ENCODE peak calls at places on chromosomes 2 and 18, in six cellular contexts. L, M, H, O, E and I are unnamed samples.

GRCh38 chr2:115160523-115161521 is 718.4 kb downstream of the DPP10 start:
- DNase-seq in L (no peak), M (no peak), H (no peak), O (peak; percentile 76), E (no peak), I (peak; percentile 57)

GRCh38 chr2:201758229-201758628 is 22.5 kb downstream of the ALS2 start:
- DNase-seq in L (no peak), M (no peak), H (no peak), O (no peak), E (no peak), I (no peak)

GRCh38 chr2:130874512-130874911 is 37.8 kb downstream of the ARHGEF4 start:
- DNase-seq in L (no peak), M (no peak), H (no peak), O (peak; percentile 3), E (no peak), I (no peak)

GRCh38 chr2:58553937-58554336 is 312.8 kb upstream of the FANCL start:
- DNase-seq in L (no peak), M (no peak), H (no peak), O (no peak), E (no peak), I (no peak)

GRCh38 chr2:109260886-109261700 is 132.1 kb downstream of the SH3RF3 start:
- DNase-seq in L (no peak), M (peak; percentile 47), H (no peak), O (peak; percentile 52), E (no peak), I (no peak)

GRCh38 chr2:189203177-189203799 is 23.7 kb upstream of the COL5A2 start:
- DNase-seq in L (no peak), M (no peak), H (no peak), O (no peak), E (no peak), I (no peak)

GRCh38 chr18:21241224-21242131 is 554 bp upstream of the GREB1L start:
- DNase-seq in L (peak; percentile 2), M (no peak), H (no peak), O (no peak), E (no peak), I (peak; percentile 49)

GRCh38 chr2:126504953-126505352 is 151.0 kb upstream of the GYPC start:
- DNase-seq in L (no peak), M (no peak), H (no peak), O (no peak), E (no peak), I (no peak)

GRCh38 chr2:165120740-165121467 is 82.9 kb downstream of the SCN3A start:
- DNase-seq in L (no peak), M (no peak), H (no peak), O (no peak), E (no peak), I (no peak)

GRCh38 chr2:189541591-189541990 is 39.0 kb downstream of the SLC40A1 start:
- DNase-seq in L (no peak), M (no peak), H (no peak), O (no peak), E (no peak), I (no peak)

GRCh38 chr18:31679133-31679731 is 5.1 kb downstream of the B4GALT6 start:
- DNase-seq in L (no peak), M (peak; percentile 82), H (no peak), O (no peak), E (no peak), I (no peak)

GRCh38 chr2:144522741-144523605 is 3.1 kb upstream of the ZEB2 start:
- DNase-seq in L (peak; percentile 10), M (no peak), H (no peak), O (no peak), E (no peak), I (no peak)

GRCh38 chr18:55018602-55019001 is 59.3 kb upstream of the CCDC68 start:
- DNase-seq in L (no peak), M (peak; percentile 83), H (no peak), O (no peak), E (no peak), I (no peak)

GRCh38 chr2:182545420-182546167 is 118.8 kb upstream of the PDE1A start:
- DNase-seq in L (no peak), M (no peak), H (no peak), O (no peak), E (no peak), I (no peak)

GRCh38 chr2:48120112-48120511 is 213.8 kb upstream of the FBXO11 start:
- DNase-seq in L (no peak), M (no peak), H (no peak), O (no peak), E (no peak), I (no peak)

GRCh38 chr2:106852103-106852502 is 33.9 kb downstream of the ST6GAL2 start:
- DNase-seq in L (no peak), M (no peak), H (no peak), O (no peak), E (no peak), I (no peak)

GRCh38 chr2:202064206-202064880 is 8.7 kb upstream of the KIAA2012 start:
- DNase-seq in L (no peak), M (peak; percentile 82), H (no peak), O (no peak), E (peak; percentile 73), I (no peak)

GRCh38 chr2:216144857-216145256 is 35.7 kb downstream of the XRCC5 start:
- DNase-seq in L (no peak), M (no peak), H (no peak), O (no peak), E (no peak), I (no peak)

GRCh38 chr2:216142540-216142939 is 33.4 kb downstream of the XRCC5 start:
- DNase-seq in L (no peak), M (peak; percentile 16), H (peak; percentile 66), O (no peak), E (peak; percentile 24), I (no peak)

GRCh38 chr2:216134958-216135541 is 25.9 kb downstream of the XRCC5 start:
- DNase-seq in L (no peak), M (no peak), H (no peak), O (no peak), E (no peak), I (no peak)

GRCh38 chr2:216144372-216144771 is 35.2 kb downstream of the XRCC5 start:
- DNase-seq in L (no peak), M (no peak), H (no peak), O (no peak), E (no peak), I (no peak)

DNA sequence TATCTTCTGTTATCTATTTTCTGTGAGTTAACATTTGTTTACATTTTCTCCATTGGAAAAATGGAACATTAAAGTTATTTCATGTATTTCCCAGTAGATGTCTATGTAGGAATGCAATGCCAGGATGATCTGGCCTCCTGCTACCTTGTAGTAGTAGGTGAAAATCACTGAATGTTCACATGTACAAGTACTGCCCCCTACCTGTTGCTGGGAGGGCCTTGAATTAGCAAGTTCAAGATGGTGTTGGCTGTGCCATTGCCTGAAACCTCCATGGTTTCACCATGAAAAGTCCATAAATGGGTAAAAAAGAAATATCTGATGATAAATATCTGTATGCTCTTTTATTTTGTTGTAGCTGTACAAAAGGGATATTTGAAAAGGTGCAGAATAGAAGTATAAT is 30.7 kb downstream of the XRCC5 start:
- DNase-seq in L (no peak), M (peak; percentile 13), H (no peak), O (no peak), E (no peak), I (no peak)
- TF ChIP-seq CTCF in L (peak; percentile 28), M (peak; percentile 32), H (no peak), O (peak; percentile 44), E (peak; percentile 2), I (peak; percentile 16)

GRCh38 chr2:97701186-97701585 is 12.2 kb upstream of the ZAP70 start:
- DNase-seq in L (no peak), M (no peak), H (no peak), O (no peak), E (no peak), I (no peak)

GRCh38 chr2:97701851-97702465 is 11.4 kb upstream of the ZAP70 start:
- DNase-seq in L (no peak), M (peak; percentile 11), H (no peak), O (no peak), E (no peak), I (no peak)

GRCh38 chr2:97698530-97698929 is 14.8 kb upstream of the ZAP70 start:
- DNase-seq in L (no peak), M (no peak), H (no peak), O (no peak), E (no peak), I (peak; percentile 9)

GRCh38 chr2:97697252-97698235 is 15.8 kb upstream of the ZAP70 start:
- DNase-seq in L (peak; percentile 66), M (peak; percentile 86), H (peak; percentile 26), O (peak; percentile 93), E (peak; percentile 50), I (peak; percentile 80)

GRCh38 chr2:97699765-97700444 is 13.5 kb upstream of the ZAP70 start:
- DNase-seq in L (no peak), M (peak; percentile 80), H (no peak), O (no peak), E (peak; percentile 7), I (peak; percentile 67)
- TF ChIP-seq CTCF in L (peak; percentile 45), M (peak; percentile 87), H (peak; percentile 76), O (peak; percentile 63), E (peak; percentile 83), I (peak; percentile 75)

DNA sequence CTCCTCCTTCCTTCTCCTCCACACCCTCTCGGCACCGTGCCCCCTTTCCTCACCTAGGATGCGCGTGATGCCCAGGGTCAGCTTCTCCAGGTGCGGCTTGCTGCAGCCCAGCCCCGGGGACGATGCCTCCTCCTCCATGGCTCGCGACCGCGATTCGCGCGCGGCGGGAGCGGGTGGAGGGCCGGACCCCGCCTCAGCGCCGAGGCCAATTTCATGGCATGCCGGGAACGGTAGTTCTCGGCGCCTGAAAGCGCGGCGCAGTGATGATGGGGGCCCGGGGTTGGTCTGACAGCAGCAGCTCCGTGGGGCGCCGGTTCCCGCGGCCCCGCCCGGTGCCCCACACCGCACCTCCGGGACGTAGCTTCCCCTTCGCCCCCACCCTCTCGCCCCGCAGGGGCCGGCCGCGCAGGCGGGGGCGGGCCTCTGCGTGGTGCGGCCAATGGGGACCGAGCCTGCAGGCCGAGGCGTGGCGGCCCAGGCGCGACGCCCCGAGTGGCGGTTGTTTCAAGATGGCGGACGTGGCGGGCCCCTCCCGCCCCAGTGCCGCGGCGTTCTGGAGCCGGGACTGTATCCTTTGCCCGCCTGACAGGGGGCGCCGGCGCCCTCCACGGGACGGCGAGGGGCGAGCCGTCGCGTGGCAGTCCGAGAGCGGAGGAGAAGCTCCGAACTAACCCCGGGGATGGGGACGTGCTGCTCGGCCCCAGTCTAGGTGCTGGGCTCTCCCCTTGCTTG is at the start of the genes KIAA1328 and TPGS2:
- DNase-seq in L (peak; percentile 66), M (peak; percentile 89), H (no peak), O (peak; percentile 95), E (no peak), I (peak; percentile 62)
- TF ChIP-seq CTCF in L (peak; percentile 36), M (peak; percentile 24), H (peak; percentile 75), O (peak; percentile 52), E (peak; percentile 39), I (no peak)

DNA sequence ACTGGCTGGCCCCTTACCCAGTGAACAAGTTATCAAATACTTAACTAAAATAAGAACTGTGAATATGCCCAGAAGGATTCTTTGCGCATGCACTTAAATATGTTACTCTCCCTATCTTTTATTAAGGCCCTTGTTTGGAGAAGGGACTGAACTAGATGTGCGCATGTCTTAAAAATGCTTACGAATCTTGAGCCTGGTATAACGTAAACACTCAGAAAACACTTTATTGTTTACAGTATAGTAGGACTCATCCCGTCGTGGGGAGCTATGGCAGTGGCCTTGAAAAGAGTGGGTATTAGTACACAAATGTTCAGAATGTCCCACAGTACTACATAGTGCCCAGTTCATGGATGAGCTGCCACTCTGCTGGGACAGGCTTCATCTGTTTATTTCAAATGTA is 75.9 kb upstream of the MAP4K3 start:
- DNase-seq in L (no peak), M (no peak), H (no peak), O (no peak), E (no peak), I (no peak)
- TF ChIP-seq CTCF in L (no peak), M (no peak), H (no peak), O (no peak), E (no peak), I (no peak)